ENCODE peak calls at places on chromosomes 1 and 21, in seven cellular contexts. G is IMR-90, E is mesenchymal stem cell, Y is trophoblast cell, H is H9, B is mesendoderm, M is H1. C is an unnamed sample.

GRCh38 chr21:45420623-45421041 is 15.7 kb downstream of the COL18A1 start:
- DNase-seq in G (no peak), H (no peak), B (no peak), E (no peak), M (no peak), Y (no peak), C (no peak)

GRCh38 chr1:211613108-211613947 is 34.4 kb upstream of the SLC30A1 start:
- DNase-seq in E (peak), H (no peak), M (no peak), Y (peak), G (peak), B (peak), C (no peak)

GRCh38 chr1:22204989-22205913 is 62.4 kb upstream of the WNT4 start:
- DNase-seq in H (no peak), G (no peak), Y (no peak), M (no peak), E (no peak), B (no peak), C (no peak)

GRCh38 chr1:199545780-199546179 is 481.7 kb upstream of the NR5A2 start:
- DNase-seq in G (no peak), B (peak), Y (peak), H (peak), M (no peak), E (no peak), C (no peak)

GRCh38 chr1:15727021-15727420 is 9.0 kb upstream of the SLC25A34 start:
- DNase-seq in B (no peak), H (no peak), E (no peak), Y (no peak), M (no peak), G (no peak), C (no peak)

GRCh38 chr1:235945775-235946565 is 79.3 kb upstream of the LYST start:
- DNase-seq in Y (peak), G (no peak), M (no peak), H (no peak), E (no peak), B (no peak), C (no peak)

GRCh38 chr21:45788635-45789506 is 145.3 kb downstream of the PCBP3 start:
- DNase-seq in B (no peak), H (no peak), Y (no peak), G (peak), E (peak), M (no peak), C (no peak)

GRCh38 chr1:96887501-96887900 is 165.9 kb downstream of the PTBP2 start:
- DNase-seq in E (no peak), G (no peak), Y (no peak), M (no peak), B (no peak), H (no peak), C (no peak)

GRCh38 chr1:152786077-152786476 is at the start of gene LCE1E:
- DNase-seq in B (no peak), M (no peak), G (no peak), Y (no peak), H (no peak), E (no peak), C (no peak)

GRCh38 chr1:89598450-89599331 is 34.2 kb upstream of the LRRC8C start:
- DNase-seq in E (peak), G (peak), Y (no peak), M (peak), H (no peak), B (peak), C (peak)

GRCh38 chr1:44681905-44682900 is 7.7 kb downstream of the ARMH1 start:
- DNase-seq in Y (no peak), E (no peak), H (peak), B (no peak), G (no peak), M (peak), C (no peak)

GRCh38 chr1:46289976-46290375 is 13.4 kb downstream of the LRRC41 start:
- DNase-seq in M (no peak), H (no peak), Y (no peak), B (no peak), E (no peak), G (peak), C (no peak)

GRCh38 chr1:163758977-163759670 is 437.4 kb downstream of the NUF2 start:
- DNase-seq in E (peak), G (no peak), Y (no peak), B (no peak), M (no peak), H (no peak), C (no peak)

GRCh38 chr21:45636921-45637646 is 6.4 kb upstream of the PCBP3 start:
- DNase-seq in M (no peak), H (no peak), B (no peak), Y (no peak), G (no peak), E (no peak), C (no peak)

GRCh38 chr1:24103879-24104278 is 8.1 kb downstream of the MYOM3 start:
- DNase-seq in H (no peak), M (no peak), Y (no peak), G (no peak), B (no peak), E (no peak), C (no peak)

GRCh38 chr1:224500802-224501201 is 66.2 kb upstream of the WDR26 start:
- DNase-seq in E (no peak), M (no peak), Y (no peak), H (no peak), B (no peak), G (no peak), C (no peak)

GRCh38 chr21:43817157-43818086 is 28.0 kb downstream of the RRP1 start:
- DNase-seq in B (no peak), H (no peak), G (no peak), M (no peak), E (no peak), Y (no peak), C (no peak)

GRCh38 chr1:9203623-9204022 is 31.0 kb upstream of the H6PD start:
- DNase-seq in G (no peak), H (no peak), M (no peak), B (no peak), E (no peak), Y (no peak), C (no peak)

GRCh38 chr1:217333939-217334338 is 297.0 kb downstream of the GPATCH2 start:
- DNase-seq in Y (peak), G (peak), B (peak), M (peak), H (peak), E (peak), C (peak)

GRCh38 chr21:43866233-43866632 is 1.2 kb downstream of the AGPAT3 start:
- DNase-seq in Y (no peak), H (no peak), G (peak), M (no peak), B (no peak), E (peak), C (no peak)

GRCh38 chr21:45513741-45514310 is 28.4 kb downstream of the SLC19A1 start:
- DNase-seq in Y (no peak), G (no peak), B (no peak), H (no peak), E (no peak), M (no peak), C (no peak)

GRCh38 chr1:115086176-115086830 is 3.0 kb downstream of the TSPAN2 start:
- DNase-seq in Y (no peak), G (no peak), M (no peak), H (no peak), E (no peak), B (no peak), C (no peak)

GRCh38 chr1:94591791-94592565 is 50.4 kb upstream of the F3 start:
- DNase-seq in M (peak), Y (no peak), B (no peak), H (no peak), E (no peak), G (no peak), C (peak)

GRCh38 chr1:9107156-9107555 is 21.7 kb downstream of the GPR157 start:
- DNase-seq in G (no peak), Y (no peak), M (no peak), H (no peak), E (no peak), B (no peak), C (no peak)

GRCh38 chr1:118842462-118843201 is 145.5 kb downstream of the TBX15 start:
- DNase-seq in B (peak), M (no peak), E (no peak), G (no peak), Y (no peak), H (no peak), C (no peak)

GRCh38 chr1:184660462-184661191 is 94.0 kb downstream of the EDEM3 start:
- DNase-seq in B (no peak), M (no peak), Y (no peak), E (no peak), H (no peak), G (no peak), C (no peak)

GRCh38 chr21:37005548-37006242 is 807 bp upstream of the RIPPLY3 start:
- DNase-seq in M (no peak), G (no peak), H (peak), B (peak), E (no peak), Y (no peak), C (no peak)

GRCh38 chr1:54564312-54565112 is 16.5 kb downstream of the ACOT11 start:
- DNase-seq in M (no peak), B (peak), E (no peak), Y (peak), G (no peak), H (peak), C (no peak)

GRCh38 chr1:22711591-22712501 is 1.2 kb downstream of the EPHB2 start:
- DNase-seq in M (no peak), E (peak), G (peak), H (no peak), B (no peak), Y (no peak), C (no peak)

GRCh38 chr1:30788580-30789387 is 31.2 kb upstream of the LAPTM5 start:
- DNase-seq in Y (no peak), H (no peak), E (no peak), M (no peak), G (no peak), B (no peak), C (no peak)

GRCh38 chr1:212655668-212656440 is 43.8 kb downstream of the BATF3 start:
- DNase-seq in B (peak), H (peak), G (peak), E (peak), M (no peak), Y (peak), C (no peak)

GRCh38 chr1:237390798-237391197 is 348.8 kb downstream of the RYR2 start:
- DNase-seq in E (no peak), M (no peak), Y (no peak), G (no peak), B (no peak), H (no peak), C (no peak)

GRCh38 chr1:160954158-160955104 is at the start of gene ITLN2:
- DNase-seq in B (peak), Y (no peak), H (peak), E (peak), G (peak), M (peak), C (peak)

GRCh38 chr1:40014812-40015594 is 25.5 kb upstream of the CAP1 start:
- DNase-seq in Y (peak), G (peak), B (no peak), E (peak), H (no peak), M (no peak), C (no peak)

GRCh38 chr1:27861436-27861835 is 10.9 kb upstream of the THEMIS2 start:
- DNase-seq in G (no peak), E (no peak), B (no peak), M (no peak), Y (no peak), H (no peak), C (no peak)

GRCh38 chr1:2939041-2939552 is 82.2 kb upstream of the ACTRT2 start:
- DNase-seq in H (no peak), M (no peak), G (no peak), E (no peak), Y (no peak), B (no peak), C (no peak)

DNA sequence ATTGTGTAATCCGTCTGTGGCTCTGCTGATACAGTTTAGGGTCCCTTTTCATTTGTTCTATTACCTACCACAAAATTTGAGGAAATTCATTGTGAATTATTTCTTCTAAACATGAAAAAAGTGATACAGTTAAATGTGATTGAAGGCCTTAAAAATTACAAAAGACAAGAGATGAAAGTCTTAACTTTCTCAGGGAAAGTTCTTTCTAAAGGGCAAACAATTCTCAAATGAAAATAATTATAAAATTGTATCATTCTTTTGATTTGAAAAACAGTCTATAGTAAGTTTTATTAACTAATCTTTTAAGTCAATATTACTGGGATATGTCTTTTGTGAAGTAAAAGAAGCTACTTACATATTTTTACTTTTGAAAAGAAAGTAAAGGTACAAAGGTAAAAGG is 57.4 kb upstream of the SCYL3 start:
- DNase-seq in B (no peak), H (no peak), Y (no peak), M (no peak), E (no peak), G (no peak), C (no peak)
- H3K4me2 ChIP-seq in B (no peak), H (no peak), Y (no peak), M (no peak), E (no peak), G (no peak), C (no peak)

DNA sequence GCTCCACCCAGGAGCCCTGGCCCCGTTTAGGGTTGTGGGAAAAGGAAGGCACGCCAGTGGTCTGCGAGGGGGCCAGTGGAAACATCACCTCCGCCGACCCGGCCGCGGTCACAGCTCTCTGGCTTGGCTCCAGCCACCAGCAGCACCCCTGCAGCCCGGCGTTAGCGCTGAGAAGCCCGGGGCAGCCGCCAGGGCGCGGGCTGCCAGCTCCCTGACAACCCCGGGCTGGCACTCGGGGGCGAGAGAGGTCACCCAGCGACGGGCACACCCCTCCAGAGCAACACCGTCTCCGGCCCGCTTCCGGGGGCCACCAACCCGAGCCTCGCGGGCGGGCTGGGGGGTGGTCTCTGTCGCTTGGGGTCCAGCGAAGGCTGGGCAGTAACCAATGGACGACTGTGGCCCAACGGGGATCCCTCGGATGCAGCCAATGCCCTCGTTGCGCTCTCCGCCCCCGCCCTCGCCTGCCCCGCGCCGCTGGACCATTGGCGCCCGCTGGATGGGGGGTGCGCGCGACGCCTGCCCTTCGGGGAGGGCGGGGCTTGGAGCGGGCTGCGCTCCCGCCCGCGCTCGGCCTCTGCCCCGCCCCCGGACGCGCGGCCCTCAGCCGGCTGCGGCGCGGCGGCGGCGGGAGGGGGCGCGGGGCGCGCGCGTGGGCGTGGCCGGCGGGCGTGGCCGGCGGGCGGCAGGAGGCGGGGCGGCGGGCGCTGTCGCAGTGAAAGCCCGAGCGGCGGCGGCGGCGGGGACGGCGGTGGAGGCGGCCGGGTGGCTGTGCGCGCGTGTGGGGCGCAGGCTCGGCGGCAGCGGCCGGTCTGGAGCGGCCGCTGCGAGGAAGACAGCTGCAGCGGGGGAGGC is at the start of gene MAN1C1:
- DNase-seq in B (peak), E (peak), Y (peak), G (peak), H (peak), M (peak), C (peak)
- H2AK5ac ChIP-seq in B (no peak), E (no peak), Y (no peak), G (peak), H (no peak), M (no peak), C (peak)

DNA sequence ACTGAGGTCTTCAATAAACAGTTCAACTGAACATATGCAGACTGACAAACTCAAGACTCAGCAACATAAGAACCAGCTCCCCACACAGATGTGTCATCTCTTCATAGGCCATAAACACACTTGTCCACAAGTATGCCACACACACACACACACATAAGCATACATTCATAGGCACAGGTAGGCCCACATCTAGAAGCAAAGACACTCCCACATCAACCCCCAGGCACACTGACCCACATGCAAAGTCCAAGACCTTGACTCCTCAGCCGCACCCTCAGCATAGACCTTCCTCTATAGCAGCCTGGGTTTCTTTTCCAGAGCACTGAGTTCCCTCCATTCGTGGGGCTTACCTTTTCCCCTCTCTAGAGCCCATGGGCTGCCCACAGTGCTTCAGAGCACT is 1.4 kb downstream of the LAD1 start:
- DNase-seq in G (peak), B (no peak), H (no peak), Y (peak), E (no peak), M (no peak), C (no peak)
- H3K4me2 ChIP-seq in G (no peak), B (no peak), H (no peak), Y (peak), E (no peak), M (no peak), C (no peak)

GRCh38 chr1:11855430-11855829 is 3.3 kb downstream of the NPPB start:
- DNase-seq in H (no peak), Y (no peak), M (no peak), B (no peak), G (no peak), E (no peak), C (no peak)

GRCh38 chr1:11858613-11858967 is at the start of gene NPPB:
- DNase-seq in E (no peak), H (no peak), Y (no peak), G (no peak), M (no peak), B (no peak), C (no peak)

GRCh38 chr1:11858158-11858557 is 587 bp downstream of the NPPB start:
- DNase-seq in M (no peak), H (no peak), Y (no peak), E (no peak), B (no peak), G (no peak), C (no peak)

GRCh38 chr1:11857164-11857853 is 1.4 kb downstream of the NPPB start:
- DNase-seq in M (no peak), G (no peak), Y (no peak), E (no peak), H (no peak), B (no peak), C (no peak)

DNA sequence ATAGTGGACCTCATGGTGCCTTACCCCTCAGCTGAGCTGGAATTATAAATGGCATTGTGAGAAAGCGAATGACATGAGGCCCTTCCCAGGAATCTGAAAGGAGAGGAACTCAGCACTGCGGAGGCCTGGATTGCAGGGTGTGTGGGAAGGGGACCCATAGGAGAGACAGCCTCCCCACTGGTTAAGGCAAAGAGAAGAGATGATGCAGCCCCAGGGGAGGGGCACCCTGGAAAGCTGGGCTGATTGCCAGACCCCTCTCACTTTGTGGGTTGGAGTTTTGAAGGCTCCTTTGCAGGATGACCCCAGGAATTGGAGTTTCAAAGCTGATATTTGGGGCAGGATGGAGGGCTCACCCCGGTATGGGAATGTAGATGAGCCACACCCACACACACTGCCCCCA is 2.0 kb downstream of the NPPB start:
- DNase-seq in Y (no peak), E (no peak), H (no peak), G (no peak), B (peak), M (no peak), C (no peak)
- H2AK5ac ChIP-seq in Y (no peak), E (no peak), H (no peak), G (no peak), B (no peak), M (no peak), C (no peak)